ENCODE peak calls at places on chromosomes 16 and 17, in eight cellular contexts. P is HCT116, T is H1, C is HL-60, K is GM23338, V is GM12891, B is SK-N-SH, D is prostate gland. H is an unnamed sample.
A peak's percentile ranks its signal among the peaks of the same experiment; 100 is the strongest.

GRCh38 chr16:71927383-71927782 is 32.1 kb downstream of the IST1 start:
- DNase-seq in C (no peak), T (no peak), V (no peak), D (peak; percentile 42), P (peak; percentile 42), B (no peak), K (no peak), H (no peak)

GRCh38 chr16:82924075-82924854 is 297.5 kb downstream of the CDH13 start:
- DNase-seq in T (no peak), D (peak; percentile 41), B (no peak), P (no peak), K (no peak), V (no peak), C (no peak), H (no peak)

GRCh38 chr17:48756816-48757215 is 28.3 kb upstream of the HOXB13 start:
- DNase-seq in C (no peak), V (no peak), D (peak; percentile 91), K (no peak), P (no peak), T (no peak), B (no peak), H (no peak)

GRCh38 chr17:70013911-70014310 is 61.1 kb upstream of the KCNJ16 start:
- DNase-seq in P (no peak), C (no peak), D (no peak), B (no peak), V (no peak), K (no peak), T (no peak), H (no peak)

GRCh38 chr17:39400547-39401411 is 647 bp downstream of the FBXL20 start:
- DNase-seq in B (peak; percentile 17), K (peak; percentile 36), P (no peak), T (no peak), V (no peak), D (no peak), C (no peak), H (no peak)

GRCh38 chr16:64390102-64390501 is 731.8 kb downstream of the CDH11 start:
- DNase-seq in T (no peak), B (no peak), K (no peak), P (no peak), V (no peak), D (no peak), C (no peak), H (no peak)

GRCh38 chr16:31508706-31509523 is 724 bp upstream of the RUSF1 start:
- DNase-seq in K (no peak), T (no peak), B (no peak), C (no peak), P (no peak), V (no peak), D (no peak), H (no peak)

GRCh38 chr16:89020068-89020924 is 43.3 kb upstream of the CBFA2T3 start:
- DNase-seq in P (no peak), D (no peak), T (no peak), B (no peak), K (no peak), C (no peak), V (peak; percentile 65), H (peak; percentile 55)

GRCh38 chr16:57252148-57252721 is 7.2 kb downstream of the ARL2BP start:
- DNase-seq in C (no peak), T (no peak), D (no peak), B (no peak), K (no peak), V (no peak), P (no peak), H (peak; percentile 49)

GRCh38 chr16:56941092-56941491 is 9.2 kb downstream of the HERPUD1 start:
- DNase-seq in K (no peak), V (no peak), C (no peak), T (no peak), B (no peak), P (no peak), D (no peak), H (peak; percentile 3)

GRCh38 chr16:75580-76501 is 2.2 kb upstream of the MPG start:
- DNase-seq in K (peak; percentile 70), P (no peak), B (peak; percentile 63), D (no peak), T (no peak), C (peak; percentile 96), V (no peak), H (no peak)

GRCh38 chr17:65102788-65103187 is 34.4 kb upstream of the RGS9 start:
- DNase-seq in C (no peak), D (no peak), B (no peak), P (no peak), V (no peak), T (no peak), K (no peak), H (no peak)

GRCh38 chr17:17966399-17966798 is 5.8 kb downstream of the TOM1L2 start:
- DNase-seq in T (no peak), D (no peak), V (no peak), B (no peak), C (no peak), P (no peak), K (no peak), H (no peak)

GRCh38 chr16:87686697-87687570 is 78.9 kb downstream of the KLHDC4 start:
- DNase-seq in K (no peak), C (no peak), P (no peak), B (no peak), V (no peak), T (no peak), D (no peak), H (no peak)

GRCh38 chr17:40122466-40122943 is 734 bp downstream of the MSL1 start:
- DNase-seq in P (no peak), C (no peak), D (no peak), V (peak; percentile 51), K (peak; percentile 68), T (peak; percentile 66), B (peak; percentile 80), H (peak; percentile 90)

GRCh38 chr16:87608400-87608985 is 6.2 kb downstream of the JPH3 start:
- DNase-seq in V (no peak), K (peak; percentile 89), D (peak; percentile 17), C (no peak), P (no peak), T (peak; percentile 90), B (no peak), H (no peak)

GRCh38 chr17:12928736-12929135 is 89.1 kb downstream of the ELAC2 start:
- DNase-seq in P (no peak), K (peak; percentile 40), C (no peak), D (no peak), T (no peak), B (no peak), V (no peak), H (no peak)

DNA sequence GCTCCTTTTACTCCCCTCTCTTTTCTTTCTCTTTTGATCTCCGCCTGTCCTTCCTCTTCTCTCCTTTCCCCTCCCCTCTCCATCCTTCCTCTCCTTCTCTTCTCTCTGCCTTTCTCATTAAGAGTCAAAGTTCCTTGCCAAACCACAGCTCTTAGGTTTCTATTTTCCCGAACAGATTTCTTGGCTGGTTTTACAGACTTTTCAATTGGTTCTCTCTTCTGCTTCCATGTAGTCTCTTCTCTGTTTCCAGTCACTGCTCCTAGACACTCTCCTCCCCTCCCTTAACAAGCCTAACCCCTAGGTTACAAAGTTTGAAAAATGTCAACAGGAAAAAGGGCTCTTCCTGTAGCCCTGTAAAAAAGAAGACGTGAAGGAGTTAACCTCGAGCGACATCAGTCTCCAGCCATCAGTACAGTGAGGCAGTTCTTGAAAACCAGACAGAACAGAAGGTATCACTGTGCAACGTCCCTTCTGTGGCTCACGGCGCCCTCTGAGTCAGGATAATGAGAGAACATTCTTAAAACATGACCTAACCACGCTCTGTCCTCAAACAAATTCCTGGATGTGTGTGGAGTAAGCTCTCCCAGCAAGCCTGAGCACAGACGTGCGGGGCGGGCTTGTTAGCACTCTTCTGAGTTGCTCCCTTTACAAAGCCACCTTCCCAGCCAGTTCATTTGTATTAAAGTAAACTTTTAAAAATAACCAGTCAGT is 11.6 kb upstream of the MARCHF10 start:
- DNase-seq in B (peak; percentile 56), T (no peak), D (peak; percentile 85), P (peak; percentile 71), V (no peak), K (peak; percentile 64), C (no peak), H (no peak)
- TF ChIP-seq POLR2AphosphoS5 in B (peak; percentile 85), T (no peak), D (peak; percentile 93), P (peak; percentile 20), V (no peak), K (no peak), C (no peak), H (no peak)

GRCh38 chr17:79802736-79803420 is 6.0 kb upstream of the CBX8 start:
- DNase-seq in V (no peak), B (no peak), P (no peak), C (no peak), T (peak; percentile 58), K (peak; percentile 65), D (no peak), H (no peak)
- TF ChIP-seq POLR2AphosphoS5 in V (no peak), B (no peak), P (no peak), C (no peak), T (no peak), K (no peak), D (no peak), H (no peak)

DNA sequence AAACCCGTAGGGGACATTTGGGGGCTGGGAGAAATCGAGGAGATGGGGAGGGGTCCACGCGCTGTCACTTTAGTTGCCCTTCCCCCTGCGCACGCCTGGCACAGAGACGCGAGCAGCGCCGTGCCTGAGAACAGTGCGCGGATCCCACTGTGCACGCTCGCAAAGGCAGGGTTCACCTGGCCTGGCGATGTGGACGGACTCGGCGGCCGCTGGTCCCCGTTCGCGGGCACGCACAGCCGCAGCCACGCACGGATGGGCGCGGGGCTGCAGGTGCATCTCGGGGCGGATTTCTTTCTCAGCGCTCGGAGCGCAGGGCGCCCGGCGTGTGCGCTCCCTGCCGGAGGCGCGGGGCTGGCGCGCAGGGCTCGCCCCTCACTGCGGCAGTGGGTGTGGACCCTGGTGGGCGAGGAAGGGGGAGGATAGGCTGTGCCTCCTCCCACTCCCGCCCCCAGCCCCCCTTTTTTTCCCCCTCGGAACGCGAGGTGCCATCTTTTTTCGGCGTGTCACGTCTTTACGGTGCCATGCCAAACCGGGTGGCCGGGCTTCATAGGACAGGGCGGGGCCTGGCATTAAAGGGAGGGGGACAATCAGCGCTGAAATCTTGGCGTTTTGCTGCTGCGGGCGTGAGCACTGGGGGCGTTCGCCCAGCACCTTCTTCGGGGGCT is 1.1 kb downstream of the MAPT start:
- DNase-seq in C (no peak), D (no peak), B (peak; percentile 91), T (peak; percentile 69), P (no peak), V (no peak), K (peak; percentile 51), H (no peak)
- TF ChIP-seq POLR2AphosphoS5 in C (no peak), D (no peak), B (no peak), T (no peak), P (no peak), V (no peak), K (no peak), H (no peak)

DNA sequence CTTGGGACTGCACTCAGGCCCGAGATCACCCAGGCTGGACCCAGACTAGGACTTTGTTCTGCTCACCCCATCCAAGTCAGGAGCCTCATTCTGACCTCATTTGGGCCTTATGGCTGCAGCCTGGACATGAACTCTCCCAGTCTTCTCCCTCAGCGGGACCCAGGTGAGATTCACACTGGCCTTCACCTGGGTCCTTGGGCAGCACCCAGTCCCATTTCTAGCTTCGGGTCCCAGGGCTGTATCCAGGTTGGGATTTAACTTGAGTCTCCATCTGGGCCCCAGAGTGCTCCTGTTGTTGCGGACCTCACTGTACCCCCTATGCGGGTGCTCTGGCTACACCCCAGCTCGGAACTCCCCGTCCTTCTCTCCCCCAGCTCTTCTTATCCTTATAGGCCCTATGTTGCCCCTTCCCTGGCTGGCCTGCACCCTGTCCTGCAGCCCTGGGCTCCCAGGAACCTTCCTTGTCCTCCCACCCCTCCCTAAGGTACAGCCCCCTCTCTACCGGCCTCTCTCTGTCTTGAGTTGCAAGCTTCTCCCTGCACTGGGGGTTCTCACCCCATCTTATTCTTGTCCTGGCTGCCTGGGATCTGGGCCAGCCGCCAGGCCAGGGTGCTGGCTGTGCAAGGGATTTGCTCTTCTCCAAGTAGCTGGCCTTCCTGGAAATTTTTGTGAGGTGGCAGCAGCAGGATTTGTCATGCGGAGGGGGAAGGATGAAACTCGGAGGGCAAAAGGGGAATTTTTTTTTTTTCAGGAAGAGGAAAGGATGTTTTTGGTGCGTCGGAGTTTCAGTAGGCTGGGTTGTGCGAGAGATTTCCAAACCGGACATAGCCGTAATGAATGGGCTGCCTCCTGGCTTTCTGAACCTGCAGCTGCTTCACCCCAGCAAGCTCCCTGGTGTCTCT is 904 bp downstream of the MAP2K3 start:
- DNase-seq in P (no peak), V (no peak), D (no peak), K (no peak), T (no peak), C (no peak), B (peak; percentile 33), H (no peak)
- TF ChIP-seq POLR2AphosphoS5 in P (no peak), V (peak; percentile 30), D (peak; percentile 13), K (no peak), T (no peak), C (no peak), B (no peak), H (peak; percentile 13)